ENCODE peak calls at places on chromosome 17, in seven cellular contexts. One of them, this sample, is unnamed.

GRCh38 chr17:67818110-67819002 is 6.9 kb upstream of the BPTF start:
- DNase-seq in NCI-H1436: no peak
- DNase-seq in AG04450: no peak
- DNase-seq in mammary epithelial cell: no peak
- DNase-seq in stromal cell of bone marrow: no peak
- DNase-seq in heart left ventricle: no peak
- DNase-seq in T follicular helper cell: no peak
- DNase-seq in this sample: no peak

GRCh38 chr17:36069131-36069530 is 5.1 kb downstream of the CCL18 start:
- DNase-seq in NCI-H1436: no peak
- DNase-seq in AG04450: no peak
- DNase-seq in mammary epithelial cell: no peak
- DNase-seq in stromal cell of bone marrow: no peak
- DNase-seq in heart left ventricle: no peak
- DNase-seq in T follicular helper cell: no peak
- DNase-seq in this sample: no peak

GRCh38 chr17:41651625-41652460 is 27.5 kb upstream of the KRT17 start:
- DNase-seq in NCI-H1436: no peak
- DNase-seq in AG04450: no peak
- DNase-seq in mammary epithelial cell: peak; percentile 88
- DNase-seq in stromal cell of bone marrow: no peak
- DNase-seq in heart left ventricle: peak; percentile 35
- DNase-seq in T follicular helper cell: no peak
- DNase-seq in this sample: no peak

GRCh38 chr17:33012522-33013033 is 20.9 kb downstream of the SPACA3 start:
- DNase-seq in NCI-H1436: no peak
- DNase-seq in AG04450: peak; percentile 90
- DNase-seq in mammary epithelial cell: peak; percentile 83
- DNase-seq in stromal cell of bone marrow: peak; percentile 53
- DNase-seq in heart left ventricle: no peak
- DNase-seq in T follicular helper cell: no peak
- DNase-seq in this sample: peak; percentile 59

GRCh38 chr17:49973271-49973615 is 4.3 kb downstream of the DLX4 start:
- DNase-seq in NCI-H1436: no peak
- DNase-seq in AG04450: no peak
- DNase-seq in mammary epithelial cell: no peak
- DNase-seq in stromal cell of bone marrow: no peak
- DNase-seq in heart left ventricle: no peak
- DNase-seq in T follicular helper cell: no peak
- DNase-seq in this sample: no peak

GRCh38 chr17:81902023-81902652 is at the start of gene NPB:
- DNase-seq in NCI-H1436: no peak
- DNase-seq in AG04450: no peak
- DNase-seq in mammary epithelial cell: no peak
- DNase-seq in stromal cell of bone marrow: no peak
- DNase-seq in heart left ventricle: no peak
- DNase-seq in T follicular helper cell: no peak
- DNase-seq in this sample: no peak

GRCh38 chr17:27354491-27355081 is 60.7 kb downstream of the WSB1 start:
- DNase-seq in NCI-H1436: no peak
- DNase-seq in AG04450: no peak
- DNase-seq in mammary epithelial cell: peak; percentile 51
- DNase-seq in stromal cell of bone marrow: no peak
- DNase-seq in heart left ventricle: no peak
- DNase-seq in T follicular helper cell: no peak
- DNase-seq in this sample: no peak

GRCh38 chr17:59838196-59838911 is 54.4 kb downstream of the TUBD1 start:
- DNase-seq in NCI-H1436: no peak
- DNase-seq in AG04450: no peak
- DNase-seq in mammary epithelial cell: no peak
- DNase-seq in stromal cell of bone marrow: no peak
- DNase-seq in heart left ventricle: peak; percentile 19
- DNase-seq in T follicular helper cell: no peak
- DNase-seq in this sample: peak; percentile 22

GRCh38 chr17:82874011-82874835 is 34.4 kb upstream of the ZNF750 start:
- DNase-seq in NCI-H1436: no peak
- DNase-seq in AG04450: no peak
- DNase-seq in mammary epithelial cell: peak; percentile 99
- DNase-seq in stromal cell of bone marrow: no peak
- DNase-seq in heart left ventricle: no peak
- DNase-seq in T follicular helper cell: no peak
- DNase-seq in this sample: no peak

GRCh38 chr17:67212716-67213417 is 32.1 kb downstream of the HELZ start:
- DNase-seq in NCI-H1436: no peak
- DNase-seq in AG04450: peak; percentile 41
- DNase-seq in mammary epithelial cell: peak; percentile 28
- DNase-seq in stromal cell of bone marrow: no peak
- DNase-seq in heart left ventricle: no peak
- DNase-seq in T follicular helper cell: no peak
- DNase-seq in this sample: no peak

GRCh38 chr17:50047488-50048126 is 8.3 kb upstream of the ITGA3 start:
- DNase-seq in NCI-H1436: no peak
- DNase-seq in AG04450: no peak
- DNase-seq in mammary epithelial cell: peak; percentile 90
- DNase-seq in stromal cell of bone marrow: no peak
- DNase-seq in heart left ventricle: no peak
- DNase-seq in T follicular helper cell: no peak
- DNase-seq in this sample: no peak

GRCh38 chr17:3049705-3050295 is 13.6 kb downstream of the OR1D5 start:
- DNase-seq in NCI-H1436: no peak
- DNase-seq in AG04450: no peak
- DNase-seq in mammary epithelial cell: peak; percentile 35
- DNase-seq in stromal cell of bone marrow: no peak
- DNase-seq in heart left ventricle: no peak
- DNase-seq in T follicular helper cell: no peak
- DNase-seq in this sample: no peak

GRCh38 chr17:74854792-74855191 is 4.9 kb downstream of the GRIN2C start:
- DNase-seq in NCI-H1436: no peak
- DNase-seq in AG04450: no peak
- DNase-seq in mammary epithelial cell: no peak
- DNase-seq in stromal cell of bone marrow: no peak
- DNase-seq in heart left ventricle: no peak
- DNase-seq in T follicular helper cell: no peak
- DNase-seq in this sample: no peak

GRCh38 chr17:64540118-64540776 is 33.5 kb downstream of the CEP95 start:
- DNase-seq in NCI-H1436: no peak
- DNase-seq in AG04450: no peak
- DNase-seq in mammary epithelial cell: no peak
- DNase-seq in stromal cell of bone marrow: no peak
- DNase-seq in heart left ventricle: no peak
- DNase-seq in T follicular helper cell: no peak
- DNase-seq in this sample: no peak

GRCh38 chr17:67628580-67629013 is 89.1 kb upstream of the NOL11 start:
- DNase-seq in NCI-H1436: no peak
- DNase-seq in AG04450: no peak
- DNase-seq in mammary epithelial cell: no peak
- DNase-seq in stromal cell of bone marrow: no peak
- DNase-seq in heart left ventricle: no peak
- DNase-seq in T follicular helper cell: no peak
- DNase-seq in this sample: no peak

GRCh38 chr17:41518789-41519449 is at the start of gene KRT15:
- DNase-seq in NCI-H1436: peak; percentile 30
- DNase-seq in AG04450: no peak
- DNase-seq in mammary epithelial cell: peak; percentile 94
- DNase-seq in stromal cell of bone marrow: no peak
- DNase-seq in heart left ventricle: no peak
- DNase-seq in T follicular helper cell: no peak
- DNase-seq in this sample: no peak

GRCh38 chr17:27244481-27245223 is 49.3 kb upstream of the WSB1 start:
- DNase-seq in NCI-H1436: no peak
- DNase-seq in AG04450: peak; percentile 87
- DNase-seq in mammary epithelial cell: peak; percentile 90
- DNase-seq in stromal cell of bone marrow: peak; percentile 94
- DNase-seq in heart left ventricle: peak; percentile 60
- DNase-seq in T follicular helper cell: no peak
- DNase-seq in this sample: peak; percentile 88

GRCh38 chr17:80261159-80261894 is 675 bp downstream of the RNF213 start:
- DNase-seq in NCI-H1436: peak; percentile 56
- DNase-seq in AG04450: no peak
- DNase-seq in mammary epithelial cell: peak; percentile 57
- DNase-seq in stromal cell of bone marrow: no peak
- DNase-seq in heart left ventricle: peak; percentile 55
- DNase-seq in T follicular helper cell: peak; percentile 64
- DNase-seq in this sample: no peak

GRCh38 chr17:61474235-61474927 is 22.2 kb downstream of the TBX4 start:
- DNase-seq in NCI-H1436: no peak
- DNase-seq in AG04450: no peak
- DNase-seq in mammary epithelial cell: peak; percentile 98
- DNase-seq in stromal cell of bone marrow: no peak
- DNase-seq in heart left ventricle: no peak
- DNase-seq in T follicular helper cell: no peak
- DNase-seq in this sample: peak; percentile 57

GRCh38 chr17:46788796-46789195 is 29.7 kb downstream of the WNT3 start:
- DNase-seq in NCI-H1436: no peak
- DNase-seq in AG04450: no peak
- DNase-seq in mammary epithelial cell: no peak
- DNase-seq in stromal cell of bone marrow: no peak
- DNase-seq in heart left ventricle: no peak
- DNase-seq in T follicular helper cell: no peak
- DNase-seq in this sample: no peak

GRCh38 chr17:73595068-73595865 is 49.0 kb downstream of the SDK2 start:
- DNase-seq in NCI-H1436: peak; percentile 43
- DNase-seq in AG04450: no peak
- DNase-seq in mammary epithelial cell: peak; percentile 51
- DNase-seq in stromal cell of bone marrow: no peak
- DNase-seq in heart left ventricle: peak; percentile 42
- DNase-seq in T follicular helper cell: no peak
- DNase-seq in this sample: no peak

GRCh38 chr17:58956997-58957724 is 149.5 kb downstream of the TRIM37 start:
- DNase-seq in NCI-H1436: no peak
- DNase-seq in AG04450: no peak
- DNase-seq in mammary epithelial cell: peak; percentile 61
- DNase-seq in stromal cell of bone marrow: peak; percentile 51
- DNase-seq in heart left ventricle: no peak
- DNase-seq in T follicular helper cell: no peak
- DNase-seq in this sample: no peak

GRCh38 chr17:6231886-6232767 is 161.9 kb downstream of the WSCD1 start:
- DNase-seq in NCI-H1436: peak; percentile 14
- DNase-seq in AG04450: no peak
- DNase-seq in mammary epithelial cell: peak; percentile 79
- DNase-seq in stromal cell of bone marrow: no peak
- DNase-seq in heart left ventricle: no peak
- DNase-seq in T follicular helper cell: no peak
- DNase-seq in this sample: no peak

GRCh38 chr17:76268991-76269981 is 4.1 kb downstream of the UBALD2 start:
- DNase-seq in NCI-H1436: no peak
- DNase-seq in AG04450: no peak
- DNase-seq in mammary epithelial cell: no peak
- DNase-seq in stromal cell of bone marrow: no peak
- DNase-seq in heart left ventricle: no peak
- DNase-seq in T follicular helper cell: no peak
- DNase-seq in this sample: no peak

GRCh38 chr17:68777243-68777855 is 176.2 kb upstream of the FAM20A start:
- DNase-seq in NCI-H1436: peak; percentile 51
- DNase-seq in AG04450: peak; percentile 36
- DNase-seq in mammary epithelial cell: peak; percentile 37
- DNase-seq in stromal cell of bone marrow: peak; percentile 75
- DNase-seq in heart left ventricle: peak; percentile 60
- DNase-seq in T follicular helper cell: peak; percentile 3
- DNase-seq in this sample: peak; percentile 76

GRCh38 chr17:66152756-66153155 is 39.2 kb downstream of the CEP112 start:
- DNase-seq in NCI-H1436: no peak
- DNase-seq in AG04450: no peak
- DNase-seq in mammary epithelial cell: peak; percentile 2
- DNase-seq in stromal cell of bone marrow: no peak
- DNase-seq in heart left ventricle: no peak
- DNase-seq in T follicular helper cell: no peak
- DNase-seq in this sample: no peak

GRCh38 chr17:81254955-81255717 is 16.0 kb downstream of the NDUFAF8 start:
- DNase-seq in NCI-H1436: no peak
- DNase-seq in AG04450: peak; percentile 54
- DNase-seq in mammary epithelial cell: no peak
- DNase-seq in stromal cell of bone marrow: no peak
- DNase-seq in heart left ventricle: peak; percentile 81
- DNase-seq in T follicular helper cell: no peak
- DNase-seq in this sample: peak; percentile 43

GRCh38 chr17:61478026-61478789 is 26.0 kb downstream of the TBX4 start:
- DNase-seq in NCI-H1436: no peak
- DNase-seq in AG04450: no peak
- DNase-seq in mammary epithelial cell: no peak
- DNase-seq in stromal cell of bone marrow: no peak
- DNase-seq in heart left ventricle: no peak
- DNase-seq in T follicular helper cell: no peak
- DNase-seq in this sample: no peak

GRCh38 chr17:60781880-60782412 is 104.3 kb downstream of the BCAS3 start:
- DNase-seq in NCI-H1436: no peak
- DNase-seq in AG04450: no peak
- DNase-seq in mammary epithelial cell: no peak
- DNase-seq in stromal cell of bone marrow: no peak
- DNase-seq in heart left ventricle: no peak
- DNase-seq in T follicular helper cell: no peak
- DNase-seq in this sample: no peak

GRCh38 chr17:48429638-48430586 is at the start of gene SKAP1:
- DNase-seq in NCI-H1436: no peak
- DNase-seq in AG04450: no peak
- DNase-seq in mammary epithelial cell: no peak
- DNase-seq in stromal cell of bone marrow: no peak
- DNase-seq in heart left ventricle: no peak
- DNase-seq in T follicular helper cell: peak; percentile 49
- DNase-seq in this sample: no peak

GRCh38 chr17:74919440-74920305 is 3.4 kb downstream of the USH1G start:
- DNase-seq in NCI-H1436: no peak
- DNase-seq in AG04450: no peak
- DNase-seq in mammary epithelial cell: no peak
- DNase-seq in stromal cell of bone marrow: no peak
- DNase-seq in heart left ventricle: no peak
- DNase-seq in T follicular helper cell: no peak
- DNase-seq in this sample: no peak

GRCh38 chr17:79353548-79353947 is 257.3 kb downstream of the RBFOX3 start:
- DNase-seq in NCI-H1436: no peak
- DNase-seq in AG04450: no peak
- DNase-seq in mammary epithelial cell: no peak
- DNase-seq in stromal cell of bone marrow: no peak
- DNase-seq in heart left ventricle: no peak
- DNase-seq in T follicular helper cell: no peak
- DNase-seq in this sample: no peak

GRCh38 chr17:7260601-7261376 is 1.5 kb downstream of the CLDN7 start:
- DNase-seq in NCI-H1436: no peak
- DNase-seq in AG04450: no peak
- DNase-seq in mammary epithelial cell: no peak
- DNase-seq in stromal cell of bone marrow: no peak
- DNase-seq in heart left ventricle: no peak
- DNase-seq in T follicular helper cell: no peak
- DNase-seq in this sample: no peak

GRCh38 chr17:50498021-50498874 is 10.0 kb upstream of the MYCBPAP start:
- DNase-seq in NCI-H1436: no peak
- DNase-seq in AG04450: no peak
- DNase-seq in mammary epithelial cell: peak; percentile 69
- DNase-seq in stromal cell of bone marrow: no peak
- DNase-seq in heart left ventricle: no peak
- DNase-seq in T follicular helper cell: no peak
- DNase-seq in this sample: no peak

GRCh38 chr17:80187493-80187892 is 17.7 kb downstream of the CARD14 start:
- DNase-seq in NCI-H1436: no peak
- DNase-seq in AG04450: no peak
- DNase-seq in mammary epithelial cell: peak; percentile 45
- DNase-seq in stromal cell of bone marrow: peak; percentile 17
- DNase-seq in heart left ventricle: peak; percentile 64
- DNase-seq in T follicular helper cell: no peak
- DNase-seq in this sample: peak; percentile 24

GRCh38 chr17:49624896-49625295 is 49.2 kb downstream of the NXPH3 start:
- DNase-seq in NCI-H1436: no peak
- DNase-seq in AG04450: no peak
- DNase-seq in mammary epithelial cell: no peak
- DNase-seq in stromal cell of bone marrow: no peak
- DNase-seq in heart left ventricle: no peak
- DNase-seq in T follicular helper cell: no peak
- DNase-seq in this sample: no peak

GRCh38 chr17:1617620-1618174 is 10.9 kb downstream of the SLC43A2 start:
- DNase-seq in NCI-H1436: no peak
- DNase-seq in AG04450: no peak
- DNase-seq in mammary epithelial cell: no peak
- DNase-seq in stromal cell of bone marrow: peak; percentile 53
- DNase-seq in heart left ventricle: no peak
- DNase-seq in T follicular helper cell: no peak
- DNase-seq in this sample: peak; percentile 54

GRCh38 chr17:67863624-67864247 is 38.4 kb downstream of the BPTF start:
- DNase-seq in NCI-H1436: no peak
- DNase-seq in AG04450: no peak
- DNase-seq in mammary epithelial cell: no peak
- DNase-seq in stromal cell of bone marrow: no peak
- DNase-seq in heart left ventricle: no peak
- DNase-seq in T follicular helper cell: no peak
- DNase-seq in this sample: no peak